ENCODE peak calls at places on chromosomes 5 and 9, in five cellular contexts. L is A549, R is neuronal stem cell, F is prostate gland, K is PC-3. C is an unnamed sample.

GRCh38 chr9:129323376-129323998 is 145.4 kb upstream of the IER5L start:
- DNase-seq in L (no peak), R (no peak), F (no peak), K (no peak), C (no peak)

GRCh38 chr9:116566677-116567488 is 120.2 kb upstream of the TRIM32 start:
- DNase-seq in L (peak; percentile 61), R (no peak), F (no peak), K (peak; percentile 57), C (peak; percentile 45)

GRCh38 chr9:26210338-26210851 is 532.2 kb upstream of the TUSC1 start:
- DNase-seq in L (no peak), R (no peak), F (no peak), K (no peak), C (no peak)

GRCh38 chr9:133581553-133582343 is 27.4 kb downstream of the FAM163B start:
- DNase-seq in L (no peak), R (no peak), F (no peak), K (no peak), C (peak; percentile 92)

GRCh38 chr5:78958672-78959410 is 26.3 kb downstream of the ARSB start:
- DNase-seq in L (no peak), R (no peak), F (no peak), K (no peak), C (no peak)

GRCh38 chr9:104802110-104802509 is 38.2 kb downstream of the NIPSNAP3B start:
- DNase-seq in L (no peak), R (no peak), F (no peak), K (no peak), C (no peak)

GRCh38 chr5:57366744-57367143 is 115.9 kb downstream of the ACTBL2 start:
- DNase-seq in L (peak; percentile 74), R (no peak), F (no peak), K (peak; percentile 86), C (no peak)

GRCh38 chr9:90007516-90008430 is 403.0 kb downstream of the GADD45G start:
- DNase-seq in L (no peak), R (no peak), F (no peak), K (no peak), C (no peak)

GRCh38 chr5:30387974-30388632 is 805.4 kb upstream of the CDH6 start:
- DNase-seq in L (no peak), R (no peak), F (no peak), K (no peak), C (no peak)

GRCh38 chr5:178123987-178124925 is 6.6 kb upstream of the RMND5B start:
- DNase-seq in L (no peak), R (no peak), F (peak; percentile 73), K (peak; percentile 81), C (peak; percentile 29)

GRCh38 chr5:135205616-135206349 is 171.8 kb upstream of the PITX1 start:
- DNase-seq in L (no peak), R (no peak), F (no peak), K (no peak), C (no peak)

GRCh38 chr5:122902263-122902662 is 56.9 kb downstream of the SNX24 start:
- DNase-seq in L (no peak), R (no peak), F (no peak), K (no peak), C (no peak)

GRCh38 chr5:143836161-143836725 is 24.3 kb downstream of the HMHB1 start:
- DNase-seq in L (no peak), R (no peak), F (no peak), K (no peak), C (no peak)

GRCh38 chr9:107284636-107285035 is 1.6 kb downstream of the RAD23B start:
- DNase-seq in L (no peak), R (no peak), F (no peak), K (no peak), C (no peak)

GRCh38 chr5:153079396-153079795 is 411.1 kb upstream of the GRIA1 start:
- DNase-seq in L (no peak), R (no peak), F (no peak), K (peak; percentile 41), C (no peak)

GRCh38 chr5:166117062-166117743 is 2174.2 kb upstream of the WWC1 start:
- DNase-seq in L (no peak), R (no peak), F (no peak), K (no peak), C (no peak)

GRCh38 chr9:129437626-129438323 is 183.1 kb downstream of the C9orf50 start:
- DNase-seq in L (no peak), R (no peak), F (no peak), K (no peak), C (no peak)

GRCh38 chr9:124353811-124354274 is 61.4 kb downstream of the PSMB7 start:
- DNase-seq in L (no peak), R (no peak), F (no peak), K (no peak), C (no peak)

GRCh38 chr5:148931453-148932057 is 105.1 kb downstream of the ADRB2 start:
- DNase-seq in L (no peak), R (no peak), F (no peak), K (no peak), C (no peak)

GRCh38 chr5:95881833-95882232 is 59.3 kb upstream of the GLRX start:
- DNase-seq in L (no peak), R (no peak), F (no peak), K (no peak), C (no peak)

GRCh38 chr9:10612649-10613398 is at the start of gene PTPRD:
- DNase-seq in L (peak; percentile 40), R (peak; percentile 71), F (no peak), K (peak; percentile 77), C (peak; percentile 41)

GRCh38 chr9:95057121-95057520 is 260.4 kb downstream of the FANCC start:
- DNase-seq in L (no peak), R (no peak), F (no peak), K (no peak), C (no peak)

GRCh38 chr5:137580030-137580429 is 80.9 kb upstream of the SPOCK1 start:
- DNase-seq in L (peak; percentile 20), R (no peak), F (no peak), K (peak; percentile 5), C (no peak)

GRCh38 chr9:82526629-82527028 is 536.3 kb downstream of the RASEF start:
- DNase-seq in L (no peak), R (no peak), F (no peak), K (no peak), C (no peak)

GRCh38 chr9:135032041-135032835 is 55.2 kb upstream of the OLFM1 start:
- DNase-seq in L (no peak), R (no peak), F (no peak), K (no peak), C (no peak)

GRCh38 chr9:87725356-87725899 is 491 bp upstream of the CTSL start:
- DNase-seq in L (peak; percentile 42), R (no peak), F (no peak), K (no peak), C (peak; percentile 51)

GRCh38 chr9:107739601-107740082 is 250.1 kb upstream of the KLF4 start:
- DNase-seq in L (no peak), R (no peak), F (peak; percentile 59), K (peak; percentile 81), C (peak; percentile 97)

GRCh38 chr9:132671620-132672412 is 1.6 kb downstream of the GTF3C4 start:
- DNase-seq in L (no peak), R (no peak), F (no peak), K (no peak), C (no peak)

GRCh38 chr9:27489087-27489876 is 34.8 kb upstream of the IFNK start:
- DNase-seq in L (no peak), R (peak; percentile 57), F (no peak), K (no peak), C (no peak)

DNA sequence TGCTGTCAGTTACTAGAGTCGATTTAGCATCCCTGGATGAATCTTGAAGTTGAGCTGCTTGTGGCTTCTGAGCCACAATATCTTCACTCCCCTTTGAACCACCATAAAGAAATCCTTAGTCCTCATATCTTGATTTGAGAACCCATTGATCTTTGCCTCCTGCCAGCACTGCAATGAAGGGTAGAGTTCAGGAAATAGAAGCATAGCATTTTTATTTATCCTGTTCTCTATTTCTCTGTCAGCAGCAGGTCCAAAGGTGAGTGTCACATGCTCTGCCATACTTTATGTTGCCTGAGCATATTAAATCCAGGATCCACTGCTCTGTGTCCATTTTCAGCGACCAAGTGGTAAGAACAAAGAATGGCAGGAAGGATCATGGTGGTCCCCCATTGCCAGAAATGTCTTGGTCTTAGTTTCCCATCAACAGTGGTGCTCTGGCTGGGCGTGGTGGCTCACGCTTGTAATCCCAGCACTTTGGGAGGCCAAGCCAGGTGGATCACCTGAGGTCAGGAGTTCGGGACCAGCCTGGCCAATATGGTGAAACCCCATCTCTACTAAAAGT is 80.2 kb upstream of the PANK3 start:
- DNase-seq in L (no peak), R (no peak), F (no peak), K (no peak), C (no peak)
- H3K4me1 ChIP-seq in L (no peaks in the 10 kb centered on the region), R (no peaks in the 10 kb centered on the region), F (no peaks in the 10 kb centered on the region), K (peaks cover 8% of the 10 kb centered on the region), C (peaks cover 3% of the 10 kb centered on the region)

GRCh38 chr5:51416149-51416548 is 32.9 kb downstream of the ISL1 start:
- DNase-seq in L (no peak), R (no peak), F (no peak), K (peak; percentile 26), C (no peak)
- H3K27ac ChIP-seq in L (no peak overlapping the region), R (no peak overlapping the region), F (no peak overlapping the region), K (no peak overlapping the region), C (no peak overlapping the region)

DNA sequence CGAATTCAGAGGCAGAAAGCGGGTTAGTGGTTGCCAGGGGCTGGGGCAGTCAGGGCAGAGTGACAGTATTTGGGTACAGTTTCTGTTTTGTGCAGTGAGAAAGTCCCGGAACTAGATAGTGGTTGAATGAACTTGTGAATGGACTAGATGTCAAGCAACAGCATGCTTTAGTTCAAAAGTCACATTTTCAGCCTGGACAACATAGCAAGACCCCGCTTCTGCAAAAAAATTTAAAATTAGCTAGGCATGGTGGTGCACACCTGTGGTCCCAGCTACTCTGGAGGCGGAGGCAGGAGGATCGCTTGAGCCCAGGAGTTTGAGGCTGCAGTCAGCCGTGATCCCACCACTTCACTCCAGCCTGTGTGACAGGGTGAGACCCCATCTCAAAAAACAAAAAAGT is 8.4 kb downstream of the NOTCH1 start:
- DNase-seq in L (no peak), R (no peak), F (no peak), K (no peak), C (no peak)
- H3K4me1 ChIP-seq in L (peaks cover 22% of the 10 kb centered on the region), R (peaks cover 6% of the 10 kb centered on the region), F (peaks cover 3% of the 10 kb centered on the region), K (peaks cover 18% of the 10 kb centered on the region), C (peaks cover 19% of the 10 kb centered on the region)

GRCh38 chr9:100098887-100099721 is at the start of the genes ERP44 and INVS:
- DNase-seq in L (peak; percentile 96), R (peak; percentile 98), F (peak; percentile 100), K (peak; percentile 97), C (peak; percentile 99)
- H3K27ac ChIP-seq in L (peak within 1 kb of the TSS; percentile 92), R (peak within 1 kb of the TSS; percentile 56), F (peak within 1 kb of the TSS; percentile 83), K (peak within 1 kb of the TSS; percentile 71), C (peak within 1 kb of the TSS; percentile 75)

GRCh38 chr5:128472919-128473318 is 65.1 kb downstream of the FBN2 start:
- DNase-seq in L (no peak), R (no peak), F (no peak), K (no peak), C (no peak)
- H3K4me1 ChIP-seq in L (peaks cover 5% of the 10 kb centered on the region), R (no peaks in the 10 kb centered on the region), F (no peaks in the 10 kb centered on the region), K (no peaks in the 10 kb centered on the region), C (no peaks in the 10 kb centered on the region)

GRCh38 chr5:77696120-77696519 is 57.6 kb upstream of the OTP start:
- DNase-seq in L (no peak), R (no peak), F (no peak), K (no peak), C (no peak)
- H3K27ac ChIP-seq in L (no peak overlapping the region), R (no peak overlapping the region), F (no peak overlapping the region), K (no peak overlapping the region), C (no peak overlapping the region)

C was measured in right cardiac atrium.